ENCODE peak calls at places on chromosomes 13 and 19, in nine cellular contexts. A is heart left ventricle; J is aorta; O is naive thymus-derived CD4-positive, alpha-beta T cell; F is A549; M is neuronal stem cell; B is cardiac muscle cell; K is psoas muscle; W is testis. N is an unnamed sample.

GRCh38 chr13:80436571-80437169 is 95.7 kb upstream of the SPRY2 start:
- DNase-seq in A (peak), J (no peak), O (no peak), F (no peak), M (no peak), B (no peak), K (peak), W (peak), N (no peak)

GRCh38 chr19:20367811-20368294 is 197.7 kb downstream of the ZNF737 start:
- DNase-seq in A (no peak), J (no peak), O (no peak), F (no peak), M (peak), B (peak), K (no peak), W (peak), N (no peak)

GRCh38 chr13:50125556-50126377 is 110.5 kb downstream of the KCNRG start:
- DNase-seq in A (peak), J (peak), O (peak), F (peak), M (peak), B (peak), K (peak), W (peak), N (peak)

GRCh38 chr19:38862321-38863059 is 12.7 kb upstream of the HNRNPL start:
- DNase-seq in A (peak), J (no peak), O (no peak), F (peak), M (no peak), B (no peak), K (peak), W (no peak), N (no peak)

GRCh38 chr13:114027046-114027760 is 53.3 kb upstream of the C13orf46 start:
- DNase-seq in A (peak), J (peak), O (no peak), F (no peak), M (no peak), B (no peak), K (peak), W (no peak), N (no peak)

GRCh38 chr19:19997656-19998268 is 41.5 kb downstream of the ZNF682 start:
- DNase-seq in A (peak), J (no peak), O (peak), F (no peak), M (no peak), B (peak), K (no peak), W (peak), N (peak)

GRCh38 chr19:9323557-9323918 is 441 bp upstream of the ZNF559 start:
- DNase-seq in A (peak), J (peak), O (no peak), F (peak), M (no peak), B (peak), K (peak), W (peak), N (peak)

GRCh38 chr13:112451512-112452379 is 75.6 kb downstream of the SPACA7 start:
- DNase-seq in A (no peak), J (no peak), O (no peak), F (no peak), M (no peak), B (no peak), K (peak), W (no peak), N (no peak)

GRCh38 chr13:33351324-33351723 is 65.8 kb upstream of the STARD13 start:
- DNase-seq in A (no peak), J (no peak), O (no peak), F (peak), M (no peak), B (no peak), K (no peak), W (no peak), N (no peak)

GRCh38 chr19:58385313-58386165 is 1.5 kb upstream of the RPS5 start:
- DNase-seq in A (no peak), J (no peak), O (no peak), F (no peak), M (no peak), B (no peak), K (peak), W (no peak), N (no peak)

GRCh38 chr13:32201809-32202208 is 113.4 kb downstream of the ZAR1L start:
- DNase-seq in A (no peak), J (no peak), O (no peak), F (no peak), M (no peak), B (no peak), K (no peak), W (no peak), N (no peak)

GRCh38 chr13:73200432-73200831 is 141.6 kb downstream of the KLF5 start:
- DNase-seq in A (no peak), J (no peak), O (no peak), F (no peak), M (no peak), B (no peak), K (no peak), W (no peak), N (no peak)

GRCh38 chr13:99231726-99232125 is 26.5 kb downstream of the GPR18 start:
- DNase-seq in A (no peak), J (no peak), O (no peak), F (no peak), M (no peak), B (no peak), K (no peak), W (no peak), N (no peak)

GRCh38 chr19:8370176-8371010 is 6.4 kb downstream of the ANGPTL4 start:
- DNase-seq in A (no peak), J (no peak), O (no peak), F (no peak), M (no peak), B (no peak), K (peak), W (peak), N (no peak)

GRCh38 chr19:10228925-10229324 is 2.2 kb downstream of the S1PR2 start:
- DNase-seq in A (no peak), J (no peak), O (no peak), F (peak), M (no peak), B (peak), K (no peak), W (no peak), N (peak)

GRCh38 chr13:111145506-111145905 is 30.4 kb downstream of the ARHGEF7 start:
- DNase-seq in A (no peak), J (no peak), O (no peak), F (no peak), M (no peak), B (no peak), K (no peak), W (no peak), N (no peak)

GRCh38 chr13:45538382-45538781 is 73.6 kb downstream of the COG3 start:
- DNase-seq in A (no peak), J (no peak), O (no peak), F (no peak), M (no peak), B (no peak), K (no peak), W (no peak), N (no peak)

GRCh38 chr19:11263726-11264125 is 1.4 kb upstream of the DOCK6 start:
- DNase-seq in A (no peak), J (no peak), O (no peak), F (no peak), M (no peak), B (no peak), K (no peak), W (no peak), N (no peak)

GRCh38 chr19:11693505-11694499 is 44.9 kb downstream of the ZNF823 start:
- DNase-seq in A (no peak), J (no peak), O (no peak), F (no peak), M (no peak), B (peak), K (no peak), W (no peak), N (peak)

GRCh38 chr19:15897026-15897737 is 692 bp downstream of the CYP4F2 start:
- DNase-seq in A (no peak), J (no peak), O (no peak), F (no peak), M (no peak), B (no peak), K (no peak), W (no peak), N (no peak)

GRCh38 chr19:19826875-19827274 is 5.3 kb upstream of the ZNF506 start:
- DNase-seq in A (no peak), J (no peak), O (no peak), F (no peak), M (no peak), B (no peak), K (no peak), W (no peak), N (no peak)

GRCh38 chr19:52898101-52898500 is 666 bp upstream of the ZNF320 start:
- DNase-seq in A (peak), J (no peak), O (no peak), F (no peak), M (no peak), B (no peak), K (no peak), W (no peak), N (no peak)

GRCh38 chr13:97856001-97856675 is 97.3 kb upstream of the IPO5 start:
- DNase-seq in A (peak), J (peak), O (no peak), F (no peak), M (peak), B (peak), K (peak), W (peak), N (no peak)

GRCh38 chr19:13887529-13887928 is 10.6 kb downstream of the NANOS3 start:
- DNase-seq in A (no peak), J (no peak), O (no peak), F (no peak), M (no peak), B (no peak), K (no peak), W (no peak), N (no peak)

GRCh38 chr13:109256866-109257760 is 529.3 kb downstream of the IRS2 start:
- DNase-seq in A (no peak), J (no peak), O (no peak), F (peak), M (no peak), B (peak), K (no peak), W (no peak), N (no peak)

GRCh38 chr19:29119582-29119981 is 93.4 kb downstream of the UQCRFS1 start:
- DNase-seq in A (no peak), J (no peak), O (no peak), F (no peak), M (no peak), B (peak), K (no peak), W (peak), N (no peak)

GRCh38 chr13:49348748-49349147 is 95.1 kb downstream of the CAB39L start:
- DNase-seq in A (no peak), J (no peak), O (no peak), F (no peak), M (no peak), B (no peak), K (no peak), W (no peak), N (no peak)

GRCh38 chr19:4361152-4362037 is 18.0 kb downstream of the MPND start:
- DNase-seq in A (no peak), J (no peak), O (no peak), F (peak), M (no peak), B (no peak), K (no peak), W (no peak), N (no peak)

GRCh38 chr19:1416014-1416841 is 8.8 kb downstream of the DAZAP1 start:
- DNase-seq in A (no peak), J (no peak), O (no peak), F (no peak), M (no peak), B (no peak), K (no peak), W (no peak), N (no peak)
- H3K27ac ChIP-seq in A (peak), J (peak), O (peak), F (no peak), M (no peak), B (peak), K (peak), W (peak), N (no peak)

GRCh38 chr19:18737954-18738351 is 53.2 kb downstream of the COMP start:
- DNase-seq in A (no peak), J (no peak), O (no peak), F (no peak), M (no peak), B (no peak), K (no peak), W (no peak), N (no peak)
- H3K27ac ChIP-seq in A (no peak), J (no peak), O (no peak), F (no peak), M (no peak), B (no peak), K (no peak), W (peak), N (no peak)

DNA sequence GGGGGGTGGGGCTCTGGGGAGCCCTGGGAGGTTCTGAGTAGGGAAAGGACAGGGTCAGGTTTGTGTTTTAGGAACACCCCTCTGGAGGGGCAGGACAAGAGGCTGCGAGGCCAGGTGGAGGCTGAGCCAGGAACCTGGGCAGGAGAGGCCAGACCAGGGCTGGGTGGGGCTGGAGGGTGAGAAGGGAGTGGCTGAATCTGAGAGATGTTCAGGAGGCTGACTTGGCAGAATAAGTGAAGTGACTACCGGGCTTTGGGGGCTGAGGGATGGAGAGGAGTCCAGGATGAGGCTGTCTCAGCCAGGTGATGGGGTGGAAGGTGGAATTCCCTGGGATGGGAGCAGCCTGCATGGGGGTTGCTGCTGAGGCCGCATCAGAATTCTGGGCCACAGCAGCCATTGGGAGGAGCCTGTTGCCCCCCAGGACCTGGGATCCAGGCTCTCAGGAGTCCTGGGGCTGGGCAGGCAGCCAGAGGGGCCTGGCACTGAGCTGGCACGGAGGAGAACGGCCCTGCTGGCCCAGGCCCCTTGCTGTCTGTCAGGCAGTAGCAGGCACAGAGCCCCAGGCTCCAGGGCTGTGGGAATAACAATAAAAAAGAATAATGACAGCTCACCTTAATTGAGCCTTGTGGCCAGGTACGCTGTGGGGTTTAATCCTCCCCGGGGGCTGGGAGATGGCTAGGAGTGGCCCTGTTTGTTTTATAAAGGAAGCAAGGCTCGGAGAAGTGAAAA is 3.3 kb downstream of the PPP5C start:
- DNase-seq in A (no peak), J (peak), O (no peak), F (no peak), M (no peak), B (no peak), K (no peak), W (no peak), N (no peak)
- H3K27ac ChIP-seq in A (peak), J (peak), O (peak), F (peak), M (no peak), B (peak), K (peak), W (peak), N (peak)

GRCh38 chr13:44141725-44142539 is 231.7 kb upstream of the SERP2 start:
- DNase-seq in A (peak), J (peak), O (peak), F (peak), M (peak), B (peak), K (peak), W (peak), N (peak)

GRCh38 chr13:44132710-44133109 is 240.9 kb upstream of the SERP2 start:
- DNase-seq in A (peak), J (peak), O (no peak), F (no peak), M (no peak), B (no peak), K (peak), W (peak), N (no peak)

GRCh38 chr13:44141213-44141724 is 232.4 kb upstream of the SERP2 start:
- DNase-seq in A (no peak), J (no peak), O (no peak), F (no peak), M (no peak), B (peak), K (no peak), W (peak), N (no peak)

GRCh38 chr13:44140146-44140545 is 233.5 kb upstream of the SERP2 start:
- DNase-seq in A (no peak), J (no peak), O (no peak), F (no peak), M (no peak), B (no peak), K (no peak), W (no peak), N (no peak)

DNA sequence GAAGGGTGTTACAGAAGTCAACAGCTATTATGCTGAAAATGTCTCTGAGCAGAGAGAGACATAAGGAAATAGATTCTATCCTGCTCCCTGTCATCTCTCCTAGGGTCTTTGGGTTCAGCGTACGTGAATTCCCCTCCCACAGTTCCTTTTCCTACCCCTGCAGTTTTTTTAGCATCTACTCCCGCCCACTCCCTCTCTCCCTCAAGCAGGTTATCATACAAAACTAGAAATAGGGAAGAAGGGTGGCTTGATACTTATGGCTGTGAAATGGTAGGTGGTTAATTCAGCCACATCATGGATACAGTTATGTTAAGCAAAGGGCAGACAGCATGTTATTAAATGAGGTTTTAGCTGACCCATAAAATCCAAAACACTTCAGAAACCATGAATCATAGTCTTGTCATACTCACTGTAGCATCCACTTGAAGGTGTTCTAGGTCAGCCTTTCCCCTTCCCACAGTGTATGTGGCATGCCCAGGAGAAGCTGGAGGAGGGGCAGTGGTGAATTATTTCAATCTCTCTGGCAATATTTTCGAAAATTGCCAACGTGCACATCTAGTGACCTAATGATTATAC is 236.8 kb upstream of the SERP2 start:
- DNase-seq in A (no peak), J (no peak), O (no peak), F (no peak), M (no peak), B (no peak), K (no peak), W (no peak), N (no peak)
- H3K27ac ChIP-seq in A (no peak), J (no peak), O (no peak), F (peak), M (no peak), B (no peak), K (no peak), W (no peak), N (no peak)

GRCh38 chr13:24272452-24273161 is 36.8 kb upstream of the C1QTNF9 start:
- DNase-seq in A (no peak), J (no peak), O (no peak), F (no peak), M (no peak), B (no peak), K (no peak), W (peak), N (no peak)
- H3K27ac ChIP-seq in A (peak), J (peak), O (peak), F (no peak), M (no peak), B (peak), K (peak), W (peak), N (peak)

GRCh38 chr19:5839312-5840017 is at the start of gene FUT6:
- DNase-seq in A (no peak), J (no peak), O (no peak), F (no peak), M (no peak), B (no peak), K (no peak), W (no peak), N (no peak)

GRCh38 chr19:5843295-5843927 is 3.9 kb upstream of the FUT6 start:
- DNase-seq in A (no peak), J (no peak), O (no peak), F (no peak), M (no peak), B (no peak), K (no peak), W (no peak), N (no peak)

GRCh38 chr19:5832527-5833216 is 6.8 kb downstream of the FUT6 start:
- DNase-seq in A (no peak), J (no peak), O (no peak), F (no peak), M (no peak), B (no peak), K (no peak), W (no peak), N (no peak)

GRCh38 chr19:5838437-5839311 is 828 bp downstream of the FUT6 start:
- DNase-seq in A (no peak), J (no peak), O (no peak), F (no peak), M (no peak), B (no peak), K (no peak), W (no peak), N (no peak)

GRCh38 chr19:5837768-5838364 is 1.6 kb downstream of the FUT6 start:
- DNase-seq in A (no peak), J (no peak), O (no peak), F (no peak), M (no peak), B (no peak), K (no peak), W (no peak), N (no peak)
- H3K27ac ChIP-seq in A (no peak), J (no peak), O (no peak), F (peak), M (no peak), B (no peak), K (no peak), W (no peak), N (no peak)

GRCh38 chr19:43503501-43504425 is 783 bp downstream of the PHLDB3 start:
- DNase-seq in A (peak), J (peak), O (peak), F (peak), M (peak), B (peak), K (peak), W (peak), N (peak)
- H3K27ac ChIP-seq in A (peak), J (peak), O (peak), F (peak), M (no peak), B (peak), K (peak), W (peak), N (peak)

N was measured in DND-41.